ENCODE peak calls at places on chromosomes 6 and 20, in seven cellular contexts. Q is EL, G is WERI-Rb-1, H is SW480, A is prostate gland, W is dermis microvascular lymphatic vessel endothelial cell, I is H7. L is an unnamed sample.

GRCh38 chr6:31075528-31075927 is 36.8 kb downstream of the C6orf15 start:
- DNase-seq in W (no peak), G (no peak), A (no peak), H (no peak), I (no peak), Q (peak; percentile 78), L (no peak)

GRCh38 chr6:35089935-35090505 is 51.1 kb downstream of the TCP11 start:
- DNase-seq in W (no peak), A (no peak), Q (peak; percentile 93), H (no peak), G (peak; percentile 7), I (peak; percentile 40), L (no peak)

GRCh38 chr6:134626131-134626530 is 308.2 kb upstream of the SGK1 start:
- DNase-seq in H (no peak), G (peak; percentile 35), Q (no peak), W (no peak), I (no peak), A (no peak), L (no peak)

GRCh38 chr20:44642203-44643153 is 9.0 kb downstream of the ADA start:
- DNase-seq in H (peak; percentile 77), I (peak; percentile 75), W (peak; percentile 86), G (no peak), A (peak; percentile 21), Q (peak; percentile 92), L (no peak)

GRCh38 chr20:51366155-51366886 is 176.2 kb downstream of the NFATC2 start:
- DNase-seq in I (no peak), W (no peak), G (no peak), A (no peak), Q (peak; percentile 100), H (peak; percentile 86), L (peak; percentile 88)

GRCh38 chr20:4482378-4482777 is 239.3 kb upstream of the PRND start:
- DNase-seq in G (no peak), I (no peak), Q (no peak), H (no peak), A (no peak), W (no peak), L (no peak)

GRCh38 chr20:57426831-57427230 is 35.6 kb downstream of the RBM38 start:
- DNase-seq in I (no peak), A (no peak), G (no peak), Q (no peak), H (no peak), W (no peak), L (no peak)

GRCh38 chr20:48791666-48792071 is 36.1 kb downstream of the PREX1 start:
- DNase-seq in I (no peak), A (no peak), G (no peak), Q (peak; percentile 77), H (no peak), W (no peak), L (no peak)

GRCh38 chr6:46269447-46270229 is 98.9 kb upstream of the ENPP5 start:
- DNase-seq in I (no peak), H (no peak), W (no peak), G (no peak), Q (no peak), A (no peak), L (no peak)

GRCh38 chr20:2695206-2695983 is 2.8 kb downstream of the EBF4 start:
- DNase-seq in H (no peak), Q (no peak), W (no peak), G (no peak), A (no peak), I (peak; percentile 35), L (no peak)

GRCh38 chr6:169949501-169950097 is 198.2 kb downstream of the ERMARD start:
- DNase-seq in G (no peak), I (no peak), W (no peak), Q (no peak), H (no peak), A (no peak), L (no peak)

GRCh38 chr6:17829905-17830304 is 123.2 kb upstream of the NUP153 start:
- DNase-seq in H (no peak), Q (no peak), G (no peak), W (no peak), A (no peak), I (no peak), L (no peak)

GRCh38 chr6:10424005-10424404 is 9.1 kb upstream of the TFAP2A start:
- DNase-seq in G (peak; percentile 43), H (no peak), Q (no peak), W (no peak), A (no peak), I (peak; percentile 63), L (no peak)

GRCh38 chr6:56363796-56364195 is 116.4 kb upstream of the COL21A1 start:
- DNase-seq in Q (no peak), W (no peak), A (no peak), G (no peak), H (no peak), I (no peak), L (no peak)

GRCh38 chr6:85660181-85660611 is 17.5 kb upstream of the SYNCRIP start:
- DNase-seq in Q (peak; percentile 98), A (no peak), I (no peak), G (peak; percentile 10), H (peak; percentile 76), W (no peak), L (no peak)

GRCh38 chr6:118968416-118968815 is 33.5 kb upstream of the MCM9 start:
- DNase-seq in I (no peak), H (peak; percentile 21), A (no peak), Q (peak; percentile 4), G (no peak), W (peak; percentile 9), L (no peak)

GRCh38 chr6:149079911-149080501 is 237.5 kb upstream of the TAB2 start:
- DNase-seq in W (no peak), Q (peak; percentile 65), H (no peak), G (no peak), I (no peak), A (peak; percentile 72), L (no peak)

GRCh38 chr6:135488023-135488422 is 9.5 kb downstream of the AHI1 start:
- DNase-seq in I (no peak), W (no peak), G (no peak), H (no peak), Q (peak; percentile 84), A (no peak), L (no peak)

GRCh38 chr6:35392111-35392702 is 49.8 kb downstream of the PPARD start:
- DNase-seq in G (no peak), W (no peak), I (no peak), H (no peak), Q (no peak), A (peak; percentile 88), L (no peak)

GRCh38 chr6:109441069-109441816 is 719 bp downstream of the SMPD2 start:
- DNase-seq in I (peak; percentile 85), W (no peak), H (peak; percentile 44), Q (peak; percentile 50), G (peak; percentile 65), A (peak; percentile 41), L (no peak)

GRCh38 chr6:111857674-111858337 is 15.4 kb downstream of the FYN start:
- DNase-seq in A (no peak), W (no peak), H (no peak), I (no peak), G (no peak), Q (no peak), L (no peak)

GRCh38 chr6:82988904-82989303 is 76.7 kb downstream of the UBE3D start:
- DNase-seq in I (no peak), H (no peak), Q (peak; percentile 27), W (no peak), G (no peak), A (no peak), L (no peak)

GRCh38 chr20:33554914-33555420 is 65.1 kb downstream of the CBFA2T2 start:
- DNase-seq in A (peak; percentile 74), W (peak; percentile 95), G (no peak), Q (peak; percentile 91), I (peak; percentile 46), H (peak; percentile 96), L (no peak)

GRCh38 chr6:56804996-56805395 is 149.9 kb upstream of the BEND6 start:
- DNase-seq in G (no peak), I (no peak), W (no peak), A (no peak), H (no peak), Q (peak; percentile 74), L (no peak)

GRCh38 chr20:39939241-39939865 is 749.7 kb downstream of the MAFB start:
- DNase-seq in Q (peak; percentile 49), A (no peak), W (no peak), I (no peak), G (no peak), H (no peak), L (no peak)

GRCh38 chr20:9147553-9148024 is 78.7 kb downstream of the PLCB4 start:
- DNase-seq in G (no peak), A (no peak), W (no peak), H (peak; percentile 11), I (no peak), Q (peak; percentile 77), L (no peak)

GRCh38 chr6:139981810-139982550 is 607.5 kb upstream of the CITED2 start:
- DNase-seq in I (no peak), A (peak; percentile 42), Q (peak; percentile 81), W (no peak), G (peak; percentile 61), H (no peak), L (no peak)

GRCh38 chr20:24160563-24161355 is 172.2 kb upstream of the GGTLC1 start:
- DNase-seq in G (peak; percentile 69), W (peak; percentile 10), I (peak; percentile 75), Q (peak; percentile 35), A (peak; percentile 40), H (peak; percentile 51), L (no peak)

GRCh38 chr6:87705070-87705691 is 3.1 kb upstream of the AKIRIN2 start:
- DNase-seq in W (no peak), H (no peak), G (no peak), Q (peak; percentile 38), A (no peak), I (no peak), L (no peak)

GRCh38 chr6:79808846-79809245 is 138.5 kb downstream of the ELOVL4 start:
- DNase-seq in I (no peak), G (no peak), Q (no peak), A (no peak), W (no peak), H (no peak), L (no peak)

GRCh38 chr6:89311853-89312531 is 3.1 kb downstream of the GABRR2 start:
- DNase-seq in Q (peak; percentile 76), G (peak; percentile 73), I (peak; percentile 78), H (peak; percentile 10), A (peak; percentile 59), W (peak; percentile 43), L (no peak)

GRCh38 chr20:35610833-35611427 is 4.7 kb upstream of the SPAG4 start:
- DNase-seq in A (no peak), Q (no peak), W (no peak), I (no peak), G (no peak), H (no peak), L (no peak)

GRCh38 chr6:123994891-123995635 is 191.4 kb downstream of the NKAIN2 start:
- DNase-seq in Q (no peak), A (no peak), G (no peak), H (no peak), I (peak; percentile 3), W (no peak), L (no peak)

GRCh38 chr6:7591770-7592169 is 1.8 kb downstream of the SNRNP48 start:
- DNase-seq in G (no peak), A (no peak), H (no peak), Q (no peak), W (no peak), I (no peak), L (no peak)

GRCh38 chr20:14997791-14998190 is 660.4 kb upstream of the FLRT3 start:
- DNase-seq in G (no peak), I (no peak), Q (peak; percentile 68), H (no peak), A (no peak), W (no peak), L (no peak)

GRCh38 chr20:2814587-2815051 is at the start of gene C20orf141:
- DNase-seq in G (peak; percentile 91), H (peak; percentile 34), I (peak; percentile 33), A (no peak), Q (peak; percentile 100), W (no peak), L (no peak)

GRCh38 chr6:169965239-169965638 is 213.8 kb downstream of the ERMARD start:
- DNase-seq in W (no peak), I (no peak), A (no peak), Q (no peak), H (no peak), G (no peak), L (no peak)

GRCh38 chr6:41470341-41471063 is 75.7 kb upstream of the FOXP4 start:
- DNase-seq in I (peak; percentile 86), Q (peak; percentile 63), H (no peak), G (peak; percentile 89), W (no peak), A (no peak), L (peak; percentile 20)

L was measured in thoracic aorta.